ENCODE peak calls at places on chromosomes 7 and 10, in eight cellular contexts. Y is activated B cell treated with CpG ODN at 0.5 μM for 24 hours, H is NCI-H1417, B is adipocyte, R is SW480, F is fibroblast of the conjunctiva, M is GM23248, J is uterus. T is an unnamed sample.
A peak's percentile ranks its signal among the peaks of the same experiment; 100 is the strongest.

GRCh38 chr7:96676901-96677300 is 32.7 kb downstream of the SEM1 start:
- DNase-seq in Y (no peak), H (no peak), B (no peak), R (no peak), F (no peak), M (no peak), J (no peak), T (no peak)

GRCh38 chr10:11297136-11297535 is 279.5 kb downstream of the CELF2 start:
- DNase-seq in Y (no peak), H (no peak), B (no peak), R (no peak), F (no peak), M (no peak), J (no peak), T (no peak)

GRCh38 chr7:125567686-125568085 is 638.1 kb upstream of the POT1 start:
- DNase-seq in Y (no peak), H (no peak), B (no peak), R (no peak), F (no peak), M (no peak), J (no peak), T (no peak)

GRCh38 chr10:100730739-100731602 is 14.4 kb upstream of the PAX2 start:
- DNase-seq in Y (no peak), H (no peak), B (peak; percentile 30), R (peak; percentile 62), F (no peak), M (peak; percentile 58), J (no peak), T (peak; percentile 6)

GRCh38 chr10:102504179-102504975 is 605 bp downstream of the SUFU start:
- DNase-seq in Y (no peak), H (no peak), B (peak; percentile 59), R (peak; percentile 15), F (no peak), M (peak; percentile 39), J (peak; percentile 43), T (peak; percentile 45)

GRCh38 chr7:7176421-7177043 is 5.8 kb upstream of the C1GALT1 start:
- DNase-seq in Y (no peak), H (no peak), B (peak; percentile 91), R (peak; percentile 91), F (peak; percentile 67), M (peak; percentile 98), J (no peak), T (peak; percentile 91)

GRCh38 chr7:12162420-12163113 is 48.5 kb upstream of the TMEM106B start:
- DNase-seq in Y (no peak), H (no peak), B (peak; percentile 65), R (no peak), F (no peak), M (peak; percentile 8), J (no peak), T (peak; percentile 78)

GRCh38 chr10:33368086-33368485 is 33.6 kb upstream of the NRP1 start:
- DNase-seq in Y (no peak), H (no peak), B (no peak), R (no peak), F (no peak), M (no peak), J (no peak), T (no peak)

GRCh38 chr7:8290645-8291308 is 28.8 kb upstream of the ICA1 start:
- DNase-seq in Y (no peak), H (peak; percentile 3), B (no peak), R (no peak), F (no peak), M (no peak), J (no peak), T (no peak)

GRCh38 chr10:8444630-8445029 is 390.1 kb downstream of the GATA3 start:
- DNase-seq in Y (no peak), H (no peak), B (no peak), R (peak; percentile 5), F (no peak), M (no peak), J (no peak), T (no peak)

GRCh38 chr10:110212119-110213006 is 5.0 kb downstream of the MXI1 start:
- DNase-seq in Y (no peak), H (no peak), B (peak; percentile 17), R (no peak), F (no peak), M (peak; percentile 33), J (no peak), T (no peak)

GRCh38 chr10:113132651-113133088 is 182.6 kb downstream of the TCF7L2 start:
- DNase-seq in Y (no peak), H (no peak), B (peak; percentile 15), R (no peak), F (no peak), M (peak; percentile 65), J (no peak), T (peak; percentile 32)

GRCh38 chr10:29377333-29377961 is 88.6 kb downstream of the LYZL1 start:
- DNase-seq in Y (no peak), H (peak; percentile 6), B (peak; percentile 74), R (peak; percentile 21), F (peak; percentile 14), M (peak; percentile 64), J (no peak), T (peak; percentile 42)

GRCh38 chr7:48390381-48391327 is 219.4 kb downstream of the ABCA13 start:
- DNase-seq in Y (no peak), H (no peak), B (no peak), R (no peak), F (no peak), M (no peak), J (no peak), T (no peak)

GRCh38 chr10:78309536-78310237 is 276.0 kb downstream of the RPS24 start:
- DNase-seq in Y (no peak), H (no peak), B (no peak), R (no peak), F (no peak), M (no peak), J (no peak), T (no peak)

GRCh38 chr7:126286317-126286716 is 966.4 kb downstream of the GRM8 start:
- DNase-seq in Y (no peak), H (no peak), B (no peak), R (no peak), F (no peak), M (no peak), J (no peak), T (no peak)

GRCh38 chr7:150556521-150557138 is 10.6 kb upstream of the GIMAP4 start:
- DNase-seq in Y (no peak), H (no peak), B (no peak), R (no peak), F (no peak), M (no peak), J (no peak), T (no peak)

GRCh38 chr7:85719981-85720963 is 533.4 kb upstream of the SEMA3D start:
- DNase-seq in Y (no peak), H (no peak), B (peak; percentile 88), R (no peak), F (peak; percentile 89), M (peak; percentile 89), J (no peak), T (peak; percentile 43)

GRCh38 chr10:24416248-24416647 is 207.3 kb downstream of the KIAA1217 start:
- DNase-seq in Y (no peak), H (no peak), B (no peak), R (no peak), F (no peak), M (peak; percentile 23), J (no peak), T (no peak)

GRCh38 chr10:129917936-129918335 is 46.1 kb downstream of the EBF3 start:
- DNase-seq in Y (no peak), H (no peak), B (no peak), R (no peak), F (no peak), M (no peak), J (no peak), T (no peak)

GRCh38 chr10:69567920-69568319 is 5.3 kb downstream of the NEUROG3 start:
- DNase-seq in Y (no peak), H (no peak), B (peak; percentile 68), R (no peak), F (peak; percentile 16), M (peak; percentile 74), J (no peak), T (peak; percentile 51)

GRCh38 chr7:255038-255435 is 34.9 kb upstream of the FOXL3 start:
- DNase-seq in Y (no peak), H (no peak), B (no peak), R (no peak), F (no peak), M (no peak), J (no peak), T (no peak)

GRCh38 chr7:98228801-98229200 is 17.6 kb downstream of the BHLHA15 start:
- DNase-seq in Y (no peak), H (no peak), B (no peak), R (no peak), F (no peak), M (no peak), J (no peak), T (no peak)

GRCh38 chr7:30166155-30166840 is 31.5 kb downstream of the MTURN start:
- DNase-seq in Y (no peak), H (peak; percentile 67), B (no peak), R (no peak), F (no peak), M (peak; percentile 32), J (no peak), T (no peak)

GRCh38 chr10:132326925-132327324 is 5.1 kb upstream of the LRRC27 start:
- DNase-seq in Y (no peak), H (no peak), B (no peak), R (no peak), F (no peak), M (peak; percentile 34), J (no peak), T (no peak)

GRCh38 chr10:114356786-114357588 is 47.3 kb downstream of the AFAP1L2 start:
- DNase-seq in Y (no peak), H (no peak), B (peak; percentile 57), R (peak; percentile 88), F (no peak), M (peak; percentile 7), J (no peak), T (peak; percentile 70)

GRCh38 chr10:110498087-110498981 is 627 bp downstream of the DUSP5 start:
- DNase-seq in Y (peak; percentile 57), H (no peak), B (peak; percentile 77), R (no peak), F (no peak), M (peak; percentile 87), J (peak; percentile 45), T (peak; percentile 48)

GRCh38 chr10:88865281-88865876 is 13.7 kb upstream of the ANKRD22 start:
- DNase-seq in Y (no peak), H (no peak), B (peak; percentile 26), R (peak; percentile 25), F (no peak), M (peak; percentile 12), J (no peak), T (no peak)

GRCh38 chr7:140904081-140904480 is 20.6 kb downstream of the BRAF start:
- DNase-seq in Y (no peak), H (no peak), B (no peak), R (no peak), F (no peak), M (peak; percentile 20), J (no peak), T (peak; percentile 33)

GRCh38 chr10:112792487-112793196 is 157.4 kb upstream of the TCF7L2 start:
- DNase-seq in Y (no peak), H (no peak), B (peak; percentile 81), R (no peak), F (peak; percentile 74), M (peak; percentile 91), J (peak; percentile 62), T (peak; percentile 56)

GRCh38 chr7:7895004-7895650 is 73.5 kb upstream of the GLCCI1 start:
- DNase-seq in Y (no peak), H (no peak), B (no peak), R (no peak), F (no peak), M (no peak), J (no peak), T (no peak)

GRCh38 chr10:110279062-110279986 is 25.4 kb downstream of the SMNDC1 start:
- DNase-seq in Y (no peak), H (peak; percentile 28), B (peak; percentile 91), R (peak; percentile 72), F (peak; percentile 55), M (peak; percentile 82), J (peak; percentile 67), T (peak; percentile 71)

GRCh38 chr7:101936223-101936611 is 118.8 kb downstream of the CUX1 start:
- DNase-seq in Y (no peak), H (no peak), B (no peak), R (no peak), F (no peak), M (no peak), J (no peak), T (no peak)

GRCh38 chr7:47627580-47628283 is 45.8 kb upstream of the TNS3 start:
- DNase-seq in Y (no peak), H (no peak), B (no peak), R (no peak), F (no peak), M (no peak), J (no peak), T (no peak)